ENCODE peak calls at places on chromosomes 12 and 14, in nine cellular contexts. M is CD8-positive, alpha-beta T cell; O is renal cortical epithelial cell; P is HepG2; Q is CD4-positive, CD25-positive, alpha-beta regulatory T cell; W is AG04450; G is heart right ventricle; Y is lower leg skin; I is iris pigment epithelial cell. D is an unnamed sample.

GRCh38 chr12:9064815-9065606 is 50.7 kb downstream of the A2M start:
- DNase-seq in M (no peak), O (peak), P (peak), Q (no peak), W (no peak), G (peak), Y (peak), I (peak), D (no peak)

GRCh38 chr12:47270782-47271664 is 191.3 kb upstream of the AMIGO2 start:
- DNase-seq in M (no peak), O (peak), P (no peak), Q (peak), W (no peak), G (no peak), Y (no peak), I (peak), D (peak)

GRCh38 chr12:108691995-108692808 is 39.1 kb downstream of the CORO1C start:
- DNase-seq in M (no peak), O (peak), P (no peak), Q (peak), W (no peak), G (peak), Y (peak), I (peak), D (peak)

GRCh38 chr12:12909228-12909994 is 18.0 kb downstream of the GPRC5A start:
- DNase-seq in M (no peak), O (no peak), P (no peak), Q (peak), W (no peak), G (no peak), Y (no peak), I (no peak), D (no peak)

GRCh38 chr14:95256776-95257060 is 63.0 kb downstream of the CLMN start:
- DNase-seq in M (no peak), O (no peak), P (no peak), Q (no peak), W (no peak), G (no peak), Y (no peak), I (no peak), D (no peak)

GRCh38 chr12:109679716-109680520 is 33.7 kb upstream of the FAM222A start:
- DNase-seq in M (no peak), O (no peak), P (no peak), Q (no peak), W (no peak), G (no peak), Y (no peak), I (no peak), D (no peak)

GRCh38 chr14:61330511-61330910 is 9.1 kb downstream of the PRKCH start:
- DNase-seq in M (no peak), O (no peak), P (no peak), Q (peak), W (no peak), G (no peak), Y (no peak), I (no peak), D (no peak)

GRCh38 chr12:51395283-51396230 is 4.4 kb upstream of the GALNT6 start:
- DNase-seq in M (no peak), O (no peak), P (no peak), Q (peak), W (no peak), G (no peak), Y (no peak), I (no peak), D (no peak)

GRCh38 chr12:47808049-47808448 is 11.7 kb downstream of the HDAC7 start:
- DNase-seq in M (peak), O (no peak), P (no peak), Q (peak), W (no peak), G (peak), Y (no peak), I (peak), D (no peak)

GRCh38 chr14:23300687-23301223 is 1.9 kb downstream of the PPP1R3E start:
- DNase-seq in M (no peak), O (no peak), P (peak), Q (peak), W (no peak), G (peak), Y (no peak), I (peak), D (no peak)

GRCh38 chr12:121218588-121219352 is 8.8 kb downstream of the P2RX4 start:
- DNase-seq in M (no peak), O (no peak), P (no peak), Q (no peak), W (no peak), G (no peak), Y (no peak), I (no peak), D (no peak)

GRCh38 chr12:117063162-117063911 is 35.9 kb downstream of the TESC start:
- DNase-seq in M (peak), O (no peak), P (no peak), Q (peak), W (no peak), G (no peak), Y (peak), I (no peak), D (no peak)

GRCh38 chr12:26090853-26091510 is 33.9 kb downstream of the BHLHE41 start:
- DNase-seq in M (no peak), O (peak), P (peak), Q (no peak), W (no peak), G (no peak), Y (no peak), I (peak), D (peak)